ENCODE peak calls at places on chromosomes 2 and 18, in six cellular contexts. W, R, N, E, J and T are unnamed samples.

GRCh38 chr2:164821338-164821737 is 20.3 kb downstream of the COBLL1 start:
- DNase-seq in R (no peak), N (no peak), J (no peak), E (no peak), W (no peak), T (no peak)

GRCh38 chr18:45871655-45872054 is 46.2 kb downstream of the SIGLEC15 start:
- DNase-seq in N (no peak), W (no peak), E (no peak), J (no peak), R (no peak), T (no peak)

GRCh38 chr18:26477828-26478466 is 70.4 kb downstream of the KCTD1 start:
- DNase-seq in J (no peak), W (no peak), R (no peak), E (no peak), N (no peak), T (no peak)

GRCh38 chr2:177396630-177397460 is 4.3 kb downstream of the AGPS start:
- DNase-seq in J (no peak), N (no peak), R (peak), W (no peak), E (peak), T (no peak)

GRCh38 chr2:95384854-95385569 is 17.5 kb upstream of the FAHD2A start:
- DNase-seq in E (no peak), R (no peak), J (no peak), N (no peak), W (no peak), T (peak)

GRCh38 chr2:128416366-128416765 is 97.7 kb upstream of the HS6ST1 start:
- DNase-seq in J (no peak), W (no peak), E (no peak), R (no peak), N (no peak), T (peak)

GRCh38 chr2:190216829-190217228 is 102.8 kb downstream of the HIBCH start:
- DNase-seq in E (peak), W (no peak), R (no peak), N (no peak), J (no peak), T (peak)

GRCh38 chr2:20449501-20450200 is 2.8 kb downstream of the RHOB start:
- DNase-seq in W (no peak), J (peak), R (no peak), N (no peak), E (no peak), T (peak)